ENCODE peak calls at places on chromosomes 12 and 14, in eight cellular contexts. Q, M, I, O, J, Y, G and W are unnamed samples.

GRCh38 chr14:104182857-104183425 is 44.6 kb downstream of the KIF26A start:
- DNase-seq in Q (no peak), G (no peak), O (no peak), I (no peak), M (no peak), J (no peak), Y (no peak), W (no peak)

GRCh38 chr12:75706786-75707605 is 195.6 kb upstream of the KRR1 start:
- DNase-seq in Y (no peak), I (no peak), Q (no peak), O (no peak), M (no peak), J (no peak), G (peak), W (no peak)

GRCh38 chr12:85951823-85952222 is 77.7 kb downstream of the NTS start:
- DNase-seq in G (peak), J (no peak), Y (no peak), I (no peak), O (no peak), M (no peak), Q (no peak), W (no peak)

GRCh38 chr12:65306229-65306602 is 27.7 kb downstream of the MSRB3 start:
- DNase-seq in Q (no peak), I (no peak), Y (no peak), G (no peak), J (no peak), M (no peak), O (no peak), W (no peak)

GRCh38 chr12:62799126-62799736 is 135.7 kb downstream of the PPM1H start:
- DNase-seq in G (peak), Q (no peak), J (peak), M (no peak), Y (no peak), I (no peak), O (peak), W (no peak)

GRCh38 chr12:48998497-48999353 is 450 bp downstream of the DDN start:
- DNase-seq in J (no peak), O (peak), M (no peak), I (peak), Y (no peak), Q (no peak), G (peak), W (no peak)

GRCh38 chr14:61598980-61599379 is 96.3 kb upstream of the HIF1A start:
- DNase-seq in I (no peak), O (no peak), Y (no peak), Q (no peak), J (no peak), M (no peak), G (no peak), W (no peak)

GRCh38 chr12:122050706-122051105 is 27.9 kb upstream of the MLXIP start:
- DNase-seq in Q (no peak), O (no peak), I (no peak), M (no peak), G (no peak), Y (no peak), J (no peak), W (no peak)

GRCh38 chr14:89117017-89117416 is 292.6 kb downstream of the TTC8 start:
- DNase-seq in M (no peak), J (no peak), G (no peak), Y (no peak), O (no peak), Q (no peak), I (no peak), W (no peak)

GRCh38 chr14:68656452-68656851 is 136.4 kb downstream of the ZFP36L1 start:
- DNase-seq in G (no peak), O (no peak), J (no peak), I (no peak), M (peak), Q (peak), Y (no peak), W (no peak)

GRCh38 chr12:96501139-96501741 is 11.9 kb downstream of the CFAP54 start:
- DNase-seq in M (no peak), O (peak), G (peak), J (peak), Q (no peak), Y (no peak), I (peak), W (no peak)

GRCh38 chr12:26406813-26407212 is 211.4 kb downstream of the SSPN start:
- DNase-seq in I (no peak), O (no peak), Q (no peak), M (no peak), J (no peak), G (no peak), Y (no peak), W (no peak)

GRCh38 chr12:38543151-38543550 is 226.6 kb downstream of the ALG10B start:
- DNase-seq in Q (no peak), O (no peak), M (peak), J (no peak), Y (no peak), I (no peak), G (no peak), W (no peak)

GRCh38 chr12:1034243-1034642 is 43.2 kb downstream of the ERC1 start:
- DNase-seq in I (no peak), M (no peak), J (no peak), Y (no peak), O (no peak), G (no peak), Q (no peak), W (no peak)

GRCh38 chr12:49698619-49699545 is 8.3 kb downstream of the FMNL3 start:
- DNase-seq in O (peak), I (no peak), G (peak), Q (peak), M (peak), Y (peak), J (no peak), W (no peak)

GRCh38 chr14:49868720-49869114 is 16.1 kb upstream of the NEMF start:
- DNase-seq in I (no peak), Y (no peak), O (no peak), Q (no peak), J (no peak), G (no peak), M (no peak), W (no peak)

GRCh38 chr12:21296751-21297406 is 37.8 kb downstream of the SLCO1A2 start:
- DNase-seq in G (peak), O (no peak), Y (no peak), J (no peak), Q (no peak), I (no peak), M (no peak), W (no peak)

GRCh38 chr12:19847294-19848059 is 408.2 kb downstream of the AEBP2 start:
- DNase-seq in G (peak), I (no peak), O (no peak), Q (no peak), Y (no peak), J (no peak), M (no peak), W (no peak)

GRCh38 chr14:99576761-99577705 is 27.0 kb downstream of the CCDC85C start:
- DNase-seq in Q (no peak), I (no peak), Y (no peak), G (no peak), J (no peak), M (no peak), O (no peak), W (no peak)

DNA sequence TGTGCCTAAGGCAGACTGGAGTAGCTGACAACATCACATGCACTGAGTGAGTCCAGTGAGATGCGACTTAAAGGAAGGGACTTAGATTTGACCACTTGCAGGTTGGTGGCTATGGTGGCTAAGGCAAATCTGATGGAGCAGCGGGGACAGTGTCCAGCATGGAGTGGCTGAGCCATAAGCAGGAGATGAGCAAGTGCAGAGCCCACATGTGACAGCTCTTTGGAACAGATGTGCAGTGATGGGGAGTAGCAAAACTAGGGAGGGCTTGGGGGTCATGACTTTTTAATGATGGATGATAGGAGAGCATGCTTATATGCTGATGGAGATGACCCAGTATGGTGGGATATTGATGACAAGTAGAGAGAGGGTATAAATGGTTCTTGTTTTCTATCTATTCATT is 80.2 kb downstream of the PELI2 start:
- DNase-seq in O (no peak), J (no peak), M (no peak), Y (no peak), G (peak), I (no peak), Q (no peak), W (no peak)
- H3K27ac ChIP-seq in O (peak), J (no peak), M (no peak), Y (no peak), G (no peak), I (no peak), Q (peak), W (no peak)

DNA sequence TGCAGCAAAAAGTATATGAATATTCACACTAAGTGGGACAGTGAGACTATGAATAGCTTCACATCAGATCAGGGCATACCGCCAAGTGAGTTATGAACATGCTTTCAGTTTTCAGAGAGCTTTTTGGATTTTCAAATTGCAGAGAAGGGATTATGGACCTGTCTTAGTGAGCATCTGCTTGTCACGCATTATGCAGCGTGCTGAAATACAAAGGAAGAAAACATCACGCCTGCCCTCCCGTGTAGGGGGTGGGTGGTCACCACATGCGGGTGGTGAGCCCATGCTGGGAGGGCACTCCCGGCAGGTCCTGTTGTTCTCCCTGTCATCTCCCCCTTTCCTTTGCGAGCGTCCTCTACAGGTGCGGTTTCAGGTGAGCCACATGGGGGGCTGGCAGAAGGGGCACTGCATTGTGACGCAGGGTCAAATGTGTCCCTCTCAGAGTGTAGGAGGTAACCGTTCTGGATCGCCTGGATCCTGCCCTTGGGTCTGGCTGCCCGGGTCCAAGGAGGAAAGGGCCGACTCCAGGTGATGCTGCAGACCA is 42.6 kb downstream of the TRAF3 start:
- DNase-seq in J (no peak), I (no peak), O (no peak), Y (no peak), M (no peak), G (no peak), Q (no peak), W (no peak)
- H3K27ac ChIP-seq in J (no peak), I (no peak), O (peak), Y (no peak), M (no peak), G (no peak), Q (no peak), W (no peak)

GRCh38 chr12:11653215-11653753 is 3.8 kb downstream of the ETV6 start:
- DNase-seq in I (no peak), M (no peak), J (no peak), Q (no peak), O (peak), Y (no peak), G (no peak), W (no peak)
- H3K27ac ChIP-seq in I (peak), M (peak), J (no peak), Q (peak), O (peak), Y (peak), G (peak), W (peak)

GRCh38 chr12:51186465-51186864 is 13.5 kb upstream of the TFCP2 start:
- DNase-seq in O (no peak), I (no peak), M (no peak), J (no peak), Y (no peak), G (no peak), Q (no peak), W (no peak)

GRCh38 chr12:51185171-51185717 is 12.3 kb upstream of the TFCP2 start:
- DNase-seq in Q (no peak), Y (no peak), M (no peak), J (no peak), G (no peak), I (no peak), O (no peak), W (no peak)

GRCh38 chr12:51181558-51181957 is 8.6 kb upstream of the TFCP2 start:
- DNase-seq in Q (no peak), G (no peak), Y (no peak), M (no peak), O (no peak), I (no peak), J (no peak), W (no peak)

GRCh38 chr12:51183349-51183748 is 10.4 kb upstream of the TFCP2 start:
- DNase-seq in Q (no peak), J (no peak), M (no peak), O (no peak), I (no peak), Y (no peak), G (no peak), W (no peak)

GRCh38 chr12:51183816-51184215 is 10.9 kb upstream of the TFCP2 start:
- DNase-seq in Q (no peak), Y (peak), I (no peak), O (peak), J (no peak), M (no peak), G (peak), W (peak)
- H3K27ac ChIP-seq in Q (no peak), Y (no peak), I (no peak), O (no peak), J (no peak), M (no peak), G (no peak), W (no peak)

GRCh38 chr14:96390965-96391292 is 999 bp upstream of the AK7 start:
- DNase-seq in G (no peak), I (no peak), Q (no peak), J (no peak), Y (no peak), O (no peak), M (no peak), W (no peak)

GRCh38 chr14:96393292-96393691 is 1.4 kb downstream of the AK7 start:
- DNase-seq in Y (no peak), I (no peak), G (no peak), O (no peak), M (no peak), Q (no peak), J (no peak), W (no peak)

GRCh38 chr14:96394047-96394815 is 2.3 kb downstream of the AK7 start:
- DNase-seq in J (no peak), I (no peak), O (no peak), G (no peak), M (no peak), Q (no peak), Y (no peak), W (no peak)

DNA sequence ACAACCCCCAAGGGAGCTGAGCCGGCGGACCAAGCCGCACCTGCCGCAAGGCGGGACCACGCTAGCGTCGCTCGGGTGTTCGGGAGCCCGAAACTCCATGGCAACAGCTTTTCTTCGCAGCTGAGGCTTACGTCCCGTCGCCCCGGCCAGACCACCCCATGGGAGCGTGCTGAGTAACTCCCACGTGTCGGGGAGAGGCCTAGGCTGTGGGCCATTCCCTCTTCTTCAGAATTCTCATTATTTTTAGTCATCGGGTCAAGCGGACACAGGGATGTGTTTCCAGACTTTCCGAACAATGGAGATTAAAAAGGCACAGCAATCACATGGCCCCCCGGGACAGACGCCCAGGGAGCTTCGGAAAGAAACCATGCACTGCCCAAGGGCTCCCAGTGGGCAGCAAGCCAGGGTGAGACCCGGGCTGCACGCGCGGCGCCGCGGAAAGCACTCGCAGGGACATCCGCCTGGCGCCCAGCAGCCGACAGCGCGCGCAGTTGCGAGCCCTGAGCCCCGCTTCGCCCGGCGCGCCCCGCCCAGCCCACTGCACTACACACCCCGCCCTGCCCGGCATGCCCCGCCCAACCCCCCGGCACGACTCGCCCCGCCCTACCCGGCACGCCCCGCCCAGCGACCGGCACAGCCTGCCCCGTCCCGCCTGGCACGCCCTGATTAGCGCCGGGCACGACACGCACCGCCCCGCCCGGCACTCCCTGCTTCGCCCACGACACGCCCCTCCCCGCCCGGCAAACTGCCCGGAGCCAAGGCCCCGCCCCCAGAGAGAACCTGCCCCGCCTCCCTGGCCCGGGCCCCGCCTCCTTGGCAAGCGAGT is 422 bp upstream of the AK7 start:
- DNase-seq in Y (peak), I (peak), G (peak), Q (peak), O (peak), J (peak), M (peak), W (peak)
- H3K27ac ChIP-seq in Y (no peak), I (peak), G (peak), Q (peak), O (peak), J (peak), M (peak), W (peak)

GRCh38 chr14:21264025-21264801 is 5.0 kb downstream of the HNRNPC start:
- DNase-seq in J (no peak), Y (no peak), M (no peak), O (no peak), I (no peak), Q (no peak), G (peak), W (no peak)

GRCh38 chr14:21267886-21268611 is 1.2 kb downstream of the HNRNPC start:
- DNase-seq in I (no peak), M (no peak), G (peak), O (no peak), Y (no peak), J (no peak), Q (no peak), W (no peak)

GRCh38 chr14:21268612-21269251 is 510 bp downstream of the HNRNPC start:
- DNase-seq in Q (no peak), Y (no peak), J (no peak), I (no peak), G (peak), O (peak), M (no peak), W (no peak)

GRCh38 chr14:21269252-21270046 is at the start of gene HNRNPC:
- DNase-seq in Q (peak), Y (peak), O (peak), M (peak), J (peak), G (peak), I (peak), W (peak)

GRCh38 chr14:21267431-21267845 is 1.8 kb downstream of the HNRNPC start:
- DNase-seq in Q (no peak), Y (no peak), J (no peak), M (no peak), I (no peak), G (peak), O (no peak), W (no peak)
- H3K27ac ChIP-seq in Q (peak), Y (peak), J (peak), M (peak), I (no peak), G (no peak), O (peak), W (no peak)

GRCh38 chr12:120818416-120818815 is 85.7 kb downstream of the SPPL3 start:
- DNase-seq in Q (no peak), I (no peak), M (no peak), Y (no peak), O (no peak), J (no peak), G (no peak), W (no peak)
- H3K27ac ChIP-seq in Q (no peak), I (no peak), M (no peak), Y (no peak), O (no peak), J (no peak), G (no peak), W (peak)

GRCh38 chr14:23481362-23481970 is 12.0 kb downstream of the NGDN start:
- DNase-seq in G (peak), M (no peak), I (no peak), Q (no peak), Y (no peak), J (no peak), O (no peak), W (no peak)
- H3K27ac ChIP-seq in G (no peak), M (no peak), I (no peak), Q (no peak), Y (no peak), J (no peak), O (no peak), W (no peak)